ENCODE peak calls at places on chromosomes 7 and 10, in six cellular contexts. B is neuronal stem cell, L is IMR-90, G is mesenchymal stem cell, R is H9, W is H1. E is an unnamed sample.

GRCh38 chr10:67722113-67722512 is 26.1 kb upstream of the CTNNA3 start:
- DNase-seq in W (no peak), G (no peak), B (no peak), R (no peak), L (no peak), E (no peak)

GRCh38 chr7:28661826-28662225 is 249.5 kb downstream of the CREB5 start:
- DNase-seq in W (no peak), G (no peak), B (no peak), L (no peak), R (no peak), E (no peak)

GRCh38 chr10:31204090-31204489 is 114.9 kb upstream of the ZEB1 start:
- DNase-seq in L (peak; percentile 40), W (no peak), G (peak; percentile 8), R (no peak), B (no peak), E (no peak)

GRCh38 chr7:130901209-130901783 is 167.3 kb upstream of the KLF14 start:
- DNase-seq in W (no peak), L (peak; percentile 97), B (no peak), R (no peak), G (peak; percentile 81), E (no peak)

GRCh38 chr7:138243430-138243829 is 167.2 kb downstream of the AKR1D1 start:
- DNase-seq in B (peak; percentile 86), L (no peak), R (peak; percentile 95), G (peak; percentile 12), W (peak; percentile 91), E (peak; percentile 99)

GRCh38 chr10:58952162-58952561 is 224.3 kb upstream of the PHYHIPL start:
- DNase-seq in R (no peak), B (no peak), G (no peak), W (no peak), L (no peak), E (no peak)

GRCh38 chr10:5616871-5617270 is 49.5 kb downstream of the ASB13 start:
- DNase-seq in L (no peak), W (no peak), G (no peak), R (no peak), B (no peak), E (no peak)

GRCh38 chr7:75866497-75867389 is 12.1 kb upstream of the RHBDD2 start:
- DNase-seq in G (peak; percentile 74), W (no peak), L (peak; percentile 65), B (peak; percentile 56), R (peak; percentile 79), E (peak; percentile 75)

GRCh38 chr10:48821111-48821510 is 118.5 kb downstream of the LRRC18 start:
- DNase-seq in L (no peak), W (no peak), B (no peak), G (no peak), R (no peak), E (no peak)

GRCh38 chr7:17301491-17302101 is 3.1 kb downstream of the AHR start:
- DNase-seq in B (no peak), W (no peak), G (peak; percentile 68), L (peak; percentile 43), R (no peak), E (no peak)

GRCh38 chr10:132607961-132608495 is 70.4 kb downstream of the INPP5A start:
- DNase-seq in W (no peak), L (no peak), G (no peak), B (no peak), R (no peak), E (no peak)

GRCh38 chr10:127694580-127695193 is 42.3 kb upstream of the FOXI2 start:
- DNase-seq in R (peak; percentile 92), W (peak; percentile 60), L (no peak), B (peak; percentile 42), G (no peak), E (peak; percentile 89)

GRCh38 chr10:118002581-118002980 is 44.2 kb downstream of the RAB11FIP2 start:
- DNase-seq in G (peak; percentile 42), B (no peak), R (no peak), L (peak; percentile 59), W (no peak), E (peak; percentile 69)

GRCh38 chr10:124132306-124132705 is 38.9 kb upstream of the CHST15 start:
- DNase-seq in W (no peak), L (no peak), R (no peak), B (no peak), G (no peak), E (no peak)

GRCh38 chr7:140593583-140593982 is 47.0 kb downstream of the DENND2A start:
- DNase-seq in L (no peak), W (no peak), G (no peak), B (no peak), R (no peak), E (no peak)

GRCh38 chr7:44286618-44287487 is 38.5 kb downstream of the CAMK2B start:
- DNase-seq in L (no peak), W (no peak), B (no peak), R (peak; percentile 18), G (no peak), E (no peak)

GRCh38 chr7:116859323-116859722 is 3.1 kb upstream of the CAPZA2 start:
- DNase-seq in L (peak; percentile 87), R (no peak), G (peak; percentile 91), B (no peak), W (no peak), E (no peak)

GRCh38 chr7:137984181-137985041 is 17.5 kb downstream of the CREB3L2 start:
- DNase-seq in R (no peak), G (no peak), L (no peak), W (no peak), B (no peak), E (no peak)

GRCh38 chr10:6580279-6581029 is 378 bp upstream of the PRKCQ start:
- DNase-seq in R (peak; percentile 83), L (peak; percentile 47), G (peak; percentile 69), B (peak; percentile 78), W (peak; percentile 44), E (peak; percentile 83)

GRCh38 chr7:133601607-133602006 is 348.7 kb downstream of the EXOC4 start:
- DNase-seq in W (no peak), L (no peak), G (no peak), B (no peak), R (no peak), E (no peak)

GRCh38 chr7:22664988-22665798 is 61.8 kb upstream of the IL6 start:
- DNase-seq in G (no peak), R (no peak), W (no peak), L (no peak), B (no peak), E (no peak)

GRCh38 chr10:119208553-119208940 is 1.2 kb downstream of the GRK5 start:
- DNase-seq in G (peak; percentile 44), L (no peak), R (no peak), W (no peak), B (no peak), E (no peak)

GRCh38 chr10:124291009-124291671 is 127.6 kb downstream of the OAT start:
- DNase-seq in B (no peak), W (no peak), R (peak; percentile 10), L (no peak), G (peak; percentile 85), E (no peak)

GRCh38 chr7:152313879-152314604 is 121.8 kb downstream of the KMT2C start:
- DNase-seq in B (no peak), W (no peak), R (no peak), G (peak; percentile 81), L (peak; percentile 79), E (no peak)

GRCh38 chr10:121536271-121536918 is 61.8 kb downstream of the FGFR2 start:
- DNase-seq in R (no peak), L (no peak), G (no peak), W (no peak), B (no peak), E (no peak)

GRCh38 chr7:55396386-55396785 is 31.2 kb downstream of the LANCL2 start:
- DNase-seq in R (no peak), G (no peak), B (no peak), L (no peak), W (no peak), E (no peak)

GRCh38 chr7:48299580-48300169 is 128.4 kb downstream of the ABCA13 start:
- DNase-seq in G (peak; percentile 51), R (peak; percentile 57), B (peak; percentile 66), L (peak; percentile 80), W (no peak), E (peak; percentile 63)

GRCh38 chr10:31782701-31783100 is 145.9 kb downstream of the ARHGAP12 start:
- DNase-seq in B (no peak), R (no peak), L (no peak), G (peak; percentile 39), W (no peak), E (no peak)

GRCh38 chr7:36594445-36594844 is 129.8 kb downstream of the AOAH start:
- DNase-seq in R (no peak), W (no peak), G (no peak), B (no peak), L (no peak), E (no peak)
- H3K4me1 ChIP-seq in R (peaks cover 2% of the 10 kb centered on the region), W (no peaks in the 10 kb centered on the region), G (no peaks in the 10 kb centered on the region), B (no peaks in the 10 kb centered on the region), L (no peaks in the 10 kb centered on the region), E (no peaks in the 10 kb centered on the region)

GRCh38 chr10:99523251-99523773 is 9.4 kb upstream of the NKX2-3 start:
- DNase-seq in R (peak; percentile 81), L (no peak), B (no peak), W (no peak), G (peak; percentile 84), E (peak; percentile 88)
- H3K18ac ChIP-seq in R (no peak overlapping the region), L (no peak overlapping the region), B (no peak overlapping the region), W (peak overlapping the region; percentile 28), G (peak overlapping the region; percentile 89), E (no peak overlapping the region)

DNA sequence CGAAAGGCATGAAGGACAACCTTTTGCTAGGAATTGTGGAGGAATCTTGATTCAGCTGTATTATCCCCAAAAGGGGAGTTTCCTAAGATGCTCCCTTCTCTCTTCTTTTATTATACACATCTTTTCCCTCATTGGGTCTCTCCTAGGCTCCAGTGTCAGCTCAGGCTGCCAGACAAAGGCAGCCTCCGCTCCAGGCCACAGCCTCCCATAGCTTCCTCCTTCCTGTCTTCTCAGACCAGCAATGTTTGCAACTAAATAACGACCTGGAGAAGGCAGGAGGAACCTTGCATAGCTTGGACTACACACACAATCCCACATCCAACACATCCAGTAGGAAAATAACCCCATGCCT is 12.3 kb downstream of the SFXN3 start:
- DNase-seq in L (no peak), R (no peak), W (no peak), G (no peak), B (no peak), E (no peak)
- H2BK5ac ChIP-seq in L (peak overlapping the region; percentile 75), R (no peak overlapping the region), W (no peak overlapping the region), G (peak overlapping the region; percentile 85), B (no peak overlapping the region), E (no peak overlapping the region)

GRCh38 chr10:46096909-46097575 is 51.0 kb upstream of the MSMB start:
- DNase-seq in W (no peak), L (no peak), B (no peak), G (peak; percentile 35), R (no peak), E (peak; percentile 44)
- H3K4me1 ChIP-seq in W (no peaks in the 10 kb centered on the region), L (no peaks in the 10 kb centered on the region), B (no peaks in the 10 kb centered on the region), G (peaks cover 6% of the 10 kb centered on the region), R (no peaks in the 10 kb centered on the region), E (peaks cover 12% of the 10 kb centered on the region)

GRCh38 chr10:3779146-3779707 is 5.8 kb downstream of the KLF6 start:
- DNase-seq in B (no peak), W (no peak), G (peak; percentile 77), R (peak; percentile 17), L (peak; percentile 45), E (no peak)
- H3K18ac ChIP-seq in B (no peak overlapping the region), W (no peak overlapping the region), G (peak overlapping the region; percentile 77), R (no peak overlapping the region), L (no peak overlapping the region), E (no peak overlapping the region)

E was measured in mesendoderm.